ENCODE peak calls at places on chromosomes 3 and 15, in nine cellular contexts. L is CD4-positive, CD25-positive, alpha-beta regulatory T cell; F is SJCRH30; N is CD8-positive, alpha-beta memory T cell; R is pancreas; S is OCI-LY7; P is right cardiac atrium; K is CD8-positive, alpha-beta T cell; I is SK-N-SH. G is an unnamed sample.
A peak's percentile ranks its signal among the peaks of the same experiment; 100 is the strongest.

GRCh38 chr3:10166213-10166604 is 1.5 kb downstream of the IRAK2 start:
- DNase-seq in S (no peak), R (no peak), I (no peak), K (no peak), N (no peak), L (no peak), P (no peak), F (no peak), G (no peak)

GRCh38 chr3:108130705-108131104 is 39.9 kb upstream of the CD47 start:
- DNase-seq in I (no peak), K (no peak), R (no peak), F (no peak), P (no peak), N (no peak), L (no peak), S (no peak), G (no peak)

GRCh38 chr15:26767169-26767670 is 5.6 kb downstream of the GABRB3 start:
- DNase-seq in N (no peak), K (no peak), R (no peak), I (peak; percentile 40), S (no peak), L (no peak), P (no peak), F (peak; percentile 80), G (no peak)

GRCh38 chr15:76840830-76841460 is 64.2 kb downstream of the SCAPER start:
- DNase-seq in S (peak; percentile 34), F (no peak), L (peak; percentile 39), K (no peak), N (no peak), I (peak; percentile 42), R (no peak), P (no peak), G (no peak)

GRCh38 chr3:111362286-111363009 is 179.5 kb upstream of the CD96 start:
- DNase-seq in P (no peak), R (no peak), I (no peak), L (no peak), S (no peak), N (no peak), K (no peak), F (no peak), G (no peak)

GRCh38 chr3:111904376-111905241 is 45.5 kb downstream of the PHLDB2 start:
- DNase-seq in I (no peak), K (no peak), N (no peak), L (no peak), R (no peak), S (no peak), P (no peak), F (no peak), G (no peak)

GRCh38 chr3:119350114-119350513 is 55.9 kb downstream of the ARHGAP31 start:
- DNase-seq in P (peak; percentile 65), I (no peak), S (no peak), L (no peak), R (no peak), K (no peak), N (no peak), F (no peak), G (no peak)

GRCh38 chr15:93087825-93088199 is 1.2 kb downstream of the RGMA start:
- DNase-seq in K (peak; percentile 44), I (peak; percentile 81), R (peak; percentile 80), S (peak; percentile 57), P (peak; percentile 83), L (peak; percentile 73), N (peak; percentile 81), F (peak; percentile 81), G (peak; percentile 44)

GRCh38 chr3:185460719-185461350 is 38.0 kb downstream of the TMEM41A start:
- DNase-seq in N (no peak), L (peak; percentile 26), P (no peak), S (peak; percentile 7), I (peak; percentile 23), K (no peak), R (no peak), F (no peak), G (no peak)

GRCh38 chr3:44557074-44557473 is 2.1 kb downstream of the ZKSCAN7 start:
- DNase-seq in R (no peak), I (no peak), S (no peak), N (no peak), F (no peak), P (no peak), K (no peak), L (no peak), G (no peak)

GRCh38 chr3:44561076-44561475 is 6.1 kb downstream of the ZKSCAN7 start:
- DNase-seq in K (no peak), P (no peak), F (no peak), N (no peak), I (no peak), R (no peak), L (no peak), S (no peak), G (no peak)

DNA sequence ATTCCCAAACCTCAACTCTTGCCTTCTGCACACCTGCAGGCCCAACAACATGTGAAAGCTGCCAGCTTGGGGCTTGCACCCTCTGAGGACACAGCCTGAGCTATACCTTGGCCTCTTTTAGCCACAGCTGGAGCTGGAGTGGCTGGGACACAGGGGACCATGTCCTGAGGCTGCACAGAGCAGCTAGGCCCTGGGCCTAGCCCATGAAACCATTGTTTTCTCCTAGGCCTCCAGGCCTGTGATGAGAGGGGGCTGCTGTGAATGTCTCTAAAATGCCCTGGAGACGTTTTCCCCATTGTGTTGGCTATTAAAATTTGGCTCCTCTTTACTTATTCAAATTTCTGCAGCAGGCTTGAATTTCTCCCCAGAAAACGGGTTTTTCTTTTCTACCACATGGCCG is 7.2 kb downstream of the ZKSCAN7 start:
- DNase-seq in L (no peak), N (no peak), R (no peak), I (no peak), P (no peak), K (no peak), S (no peak), F (no peak), G (no peak)
- H3K9me3 ChIP-seq in L (peaks cover 4% of the 10 kb centered on the region), N (no peaks in the 10 kb centered on the region), R (no peaks in the 10 kb centered on the region), I (no peaks in the 10 kb centered on the region), P (no peaks in the 10 kb centered on the region), K (no peaks in the 10 kb centered on the region), S (no peaks in the 10 kb centered on the region), F (peaks cover 3% of the 10 kb centered on the region), G (no peaks in the 10 kb centered on the region)

GRCh38 chr3:57597240-57597972 is at the start of gene ARF4:
- DNase-seq in K (peak; percentile 99), L (peak; percentile 100), S (peak; percentile 99), F (peak; percentile 96), N (peak; percentile 100), I (peak; percentile 97), P (peak; percentile 100), R (peak; percentile 100), G (peak; percentile 99)

GRCh38 chr3:57600195-57600594 is 3.1 kb upstream of the ARF4 start:
- DNase-seq in R (no peak), L (no peak), P (no peak), N (no peak), F (no peak), I (no peak), K (no peak), S (no peak), G (no peak)

GRCh38 chr3:57594576-57594975 is 2.6 kb downstream of the ARF4 start:
- DNase-seq in K (no peak), P (no peak), N (no peak), L (no peak), I (no peak), S (no peak), F (no peak), R (no peak), G (no peak)

GRCh38 chr3:57596495-57597239 is 477 bp downstream of the ARF4 start:
- DNase-seq in R (peak; percentile 92), I (peak; percentile 64), K (peak; percentile 24), L (peak; percentile 73), P (peak; percentile 91), S (peak; percentile 34), N (peak; percentile 75), F (peak; percentile 78), G (peak; percentile 55)

GRCh38 chr3:57597973-57598351 is 818 bp upstream of the ARF4 start:
- DNase-seq in R (no peak), F (no peak), N (no peak), K (no peak), P (no peak), S (no peak), I (no peak), L (no peak), G (no peak)
- H3K9me3 ChIP-seq in R (no peaks in the 10 kb centered on the region), F (no peaks in the 10 kb centered on the region), N (no peaks in the 10 kb centered on the region), K (no peaks in the 10 kb centered on the region), P (no peaks in the 10 kb centered on the region), S (no peaks in the 10 kb centered on the region), I (no peaks in the 10 kb centered on the region), L (no peaks in the 10 kb centered on the region), G (no peaks in the 10 kb centered on the region)

GRCh38 chr15:46450810-46451182 is 816.0 kb downstream of the SQOR start:
- DNase-seq in R (no peak), N (no peak), S (no peak), K (no peak), P (no peak), I (no peak), L (no peak), F (no peak), G (no peak)
- H3K9me3 ChIP-seq in R (no peaks in the 10 kb centered on the region), N (no peaks in the 10 kb centered on the region), S (no peaks in the 10 kb centered on the region), K (no peaks in the 10 kb centered on the region), P (no peaks in the 10 kb centered on the region), I (no peaks in the 10 kb centered on the region), L (no peaks in the 10 kb centered on the region), F (no peaks in the 10 kb centered on the region), G (no peaks in the 10 kb centered on the region)

GRCh38 chr3:13705702-13706280 is 156.9 kb downstream of the FBLN2 start:
- DNase-seq in I (no peak), K (no peak), L (no peak), N (peak; percentile 23), P (no peak), R (peak; percentile 4), F (no peak), S (no peak), G (no peak)
- H3K9me3 ChIP-seq in I (no peaks in the 10 kb centered on the region), K (no peaks in the 10 kb centered on the region), L (no peaks in the 10 kb centered on the region), N (no peaks in the 10 kb centered on the region), P (no peaks in the 10 kb centered on the region), R (no peaks in the 10 kb centered on the region), F (no peaks in the 10 kb centered on the region), S (no peaks in the 10 kb centered on the region), G (no peaks in the 10 kb centered on the region)

GRCh38 chr3:188223936-188224335 is 70.0 kb downstream of the LPP start:
- DNase-seq in F (no peak), I (no peak), L (no peak), N (no peak), P (no peak), K (no peak), S (no peak), R (no peak), G (no peak)

GRCh38 chr3:188220097-188220788 is 66.3 kb downstream of the LPP start:
- DNase-seq in F (no peak), K (no peak), I (no peak), S (no peak), P (no peak), N (no peak), L (no peak), R (no peak), G (no peak)

GRCh38 chr3:188218571-188218970 is 64.6 kb downstream of the LPP start:
- DNase-seq in I (no peak), F (no peak), S (no peak), R (no peak), N (no peak), L (no peak), P (no peak), K (no peak), G (no peak)

GRCh38 chr3:188219147-188219546 is 65.2 kb downstream of the LPP start:
- DNase-seq in I (no peak), S (no peak), F (no peak), R (no peak), N (no peak), L (no peak), K (no peak), P (no peak), G (no peak)

GRCh38 chr3:188220988-188221818 is 67.2 kb downstream of the LPP start:
- DNase-seq in K (no peak), P (no peak), F (no peak), I (no peak), L (no peak), S (no peak), R (no peak), N (no peak), G (no peak)
- H3K9me3 ChIP-seq in K (no peaks in the 10 kb centered on the region), P (no peaks in the 10 kb centered on the region), F (no peaks in the 10 kb centered on the region), I (no peaks in the 10 kb centered on the region), L (no peaks in the 10 kb centered on the region), S (no peaks in the 10 kb centered on the region), R (no peaks in the 10 kb centered on the region), N (no peaks in the 10 kb centered on the region), G (no peaks in the 10 kb centered on the region)

G was measured in effector memory CD4-positive, alpha-beta T cell.